ENCODE peak calls at places on chromosome X, in four cellular contexts. G is cardiac muscle cell, C is D341Med, J is mammary epithelial cell. E is an unnamed sample.

GRCh38 chrX:40988100-40988499 is 97.1 kb upstream of the USP9X start:
- DNase-seq in C (no peak), G (no peak), J (no peak), E (no peak)

GRCh38 chrX:118188977-118189376 is 72.4 kb upstream of the KLHL13 start:
- DNase-seq in G (peak), C (no peak), J (no peak), E (no peak)

GRCh38 chrX:1676866-1677265 is 62.0 kb downstream of the ASMT start:
- DNase-seq in C (no peak), G (no peak), J (no peak), E (no peak)

GRCh38 chrX:30561191-30561590 is 16.4 kb downstream of the TASL start:
- DNase-seq in J (no peak), G (peak), C (no peak), E (no peak)

GRCh38 chrX:39834600-39834999 is 263.2 kb downstream of the BCOR start:
- DNase-seq in G (no peak), J (no peak), C (no peak), E (no peak)

GRCh38 chrX:133980406-133980805 is 5.0 kb downstream of the GPC3 start:
- DNase-seq in J (no peak), C (no peak), G (no peak), E (no peak)

GRCh38 chrX:133989491-133989890 is 4.1 kb upstream of the GPC3 start:
- DNase-seq in J (no peak), C (no peak), G (no peak), E (no peak)

GRCh38 chrX:153767674-153768055 is 3.6 kb downstream of the PLXNB3 start:
- DNase-seq in G (no peak), C (peak), J (no peak), E (no peak)

GRCh38 chrX:129139837-129140679 is 383.2 kb downstream of the SMARCA1 start:
- DNase-seq in C (peak), J (no peak), G (no peak), E (peak)

GRCh38 chrX:17792842-17793241 is 55.5 kb downstream of the SCML1 start:
- DNase-seq in C (no peak), G (peak), J (no peak), E (no peak)

GRCh38 chrX:40201486-40201885 is 103.7 kb upstream of the BCOR start:
- DNase-seq in C (no peak), J (no peak), G (no peak), E (no peak)

GRCh38 chrX:73812256-73812655 is 249.3 kb downstream of the CHIC1 start:
- DNase-seq in G (no peak), C (no peak), J (peak), E (no peak)

GRCh38 chrX:9730752-9731151 is 34.9 kb downstream of the GPR143 start:
- DNase-seq in J (peak), C (no peak), G (no peak), E (no peak)

GRCh38 chrX:10433296-10433965 is 187.0 kb downstream of the MID1 start:
- DNase-seq in C (no peak), J (no peak), G (no peak), E (no peak)

GRCh38 chrX:132488092-132488749 is 617 bp downstream of the MBNL3 start:
- DNase-seq in J (peak), G (no peak), C (peak), E (no peak)

GRCh38 chrX:78532363-78532762 is 126.8 kb downstream of the RTL3 start:
- DNase-seq in C (no peak), G (no peak), J (no peak), E (no peak)

GRCh38 chrX:106177106-106177981 is 9.2 kb downstream of the PWWP3B start:
- DNase-seq in G (peak), C (no peak), J (no peak), E (peak)

GRCh38 chrX:48540015-48540350 is 469 bp downstream of the TBC1D25 start:
- DNase-seq in C (peak), G (peak), J (peak), E (no peak)

GRCh38 chrX:68920541-68920940 is 91.7 kb downstream of the EFNB1 start:
- DNase-seq in G (no peak), C (no peak), J (no peak), E (no peak)

GRCh38 chrX:41563881-41564280 is 116.7 kb downstream of the NYX start:
- DNase-seq in G (no peak), J (no peak), C (no peak), E (no peak)

GRCh38 chrX:124280294-124280902 is 52.1 kb upstream of the TEX13D start:
- DNase-seq in J (no peak), C (no peak), G (no peak), E (no peak)

GRCh38 chrX:44785652-44786051 is 58.2 kb upstream of the DUSP21 start:
- DNase-seq in J (peak), C (no peak), G (no peak), E (no peak)

GRCh38 chrX:18354369-18355329 is at the start of gene SCML2:
- DNase-seq in J (peak), C (peak), G (peak), E (no peak)

E was measured in NCI-H524 treated with DMSO at 0.1 percent for 48 hours.